ENCODE peak calls at places on chromosomes 2 and 18, in nine cellular contexts. O is ovary; J is testis; A is Peyer's patch; W is Panc1; G is thoracic aorta; Y is CD4-positive, alpha-beta memory T cell; I is GM23248; P is CD8-positive, alpha-beta T cell. Q is an unnamed sample. For H3K4me1 and H3K36me3, the result is how much of the 10 kb centered on the place peaks cover.

GRCh38 chr18:2921778-2922177 is 75.0 kb downstream of the EMILIN2 start:
- DNase-seq in I (no peak), J (peak), P (no peak), O (no peak), G (no peak), Y (no peak), W (no peak), A (no peak), Q (no peak)

GRCh38 chr2:18932864-18933263 is 343.5 kb upstream of the NT5C1B start:
- DNase-seq in J (no peak), P (no peak), G (no peak), O (no peak), Y (no peak), W (no peak), I (peak), A (no peak), Q (no peak)

GRCh38 chr2:72147303-72147970 is at the start of gene CYP26B1:
- DNase-seq in W (no peak), O (peak), A (peak), J (no peak), I (peak), G (no peak), P (no peak), Y (no peak), Q (no peak)

GRCh38 chr2:35821675-35822074 is 533.9 kb upstream of the CRIM1 start:
- DNase-seq in J (no peak), P (no peak), O (no peak), G (no peak), A (no peak), I (no peak), W (no peak), Y (no peak), Q (no peak)

GRCh38 chr2:19456695-19457094 is 98.3 kb upstream of the OSR1 start:
- DNase-seq in P (no peak), A (no peak), G (no peak), Y (no peak), J (no peak), W (no peak), I (no peak), O (no peak), Q (no peak)

GRCh38 chr18:35153609-35154273 is 87.1 kb upstream of the ZNF397 start:
- DNase-seq in W (no peak), P (no peak), J (no peak), A (no peak), Y (no peak), O (no peak), I (no peak), G (no peak), Q (no peak)

GRCh38 chr2:8607591-8607990 is 74.3 kb upstream of the ID2 start:
- DNase-seq in I (peak), A (no peak), Y (no peak), J (no peak), W (no peak), O (no peak), G (no peak), P (no peak), Q (no peak)

GRCh38 chr2:70767699-70768584 is at the start of gene ADD2:
- DNase-seq in I (peak), P (peak), O (no peak), G (no peak), W (no peak), J (peak), Y (no peak), A (no peak), Q (no peak)

GRCh38 chr18:71808576-71808975 is 735.6 kb downstream of the CBLN2 start:
- DNase-seq in G (no peak), I (no peak), A (no peak), J (no peak), P (no peak), O (no peak), Y (no peak), W (no peak), Q (no peak)

GRCh38 chr2:192049362-192049761 is 145.4 kb downstream of the TMEFF2 start:
- DNase-seq in J (no peak), W (no peak), G (no peak), O (no peak), A (no peak), P (no peak), Y (no peak), I (no peak), Q (no peak)

GRCh38 chr2:70620020-70620419 is 66.4 kb upstream of the TGFA start:
- DNase-seq in G (no peak), O (no peak), J (no peak), Y (no peak), P (no peak), I (no peak), W (no peak), A (no peak), Q (no peak)

GRCh38 chr2:235981629-235982028 is 186.6 kb downstream of the GBX2 start:
- DNase-seq in O (no peak), P (no peak), W (no peak), I (no peak), Y (no peak), J (no peak), A (no peak), G (no peak), Q (no peak)

GRCh38 chr2:102103992-102104871 is 38.3 kb upstream of the IL1R1 start:
- DNase-seq in G (peak), I (peak), Y (peak), A (no peak), P (peak), O (peak), W (no peak), J (peak), Q (no peak)

GRCh38 chr2:43317680-43318079 is 91.3 kb upstream of the ZFP36L2 start:
- DNase-seq in G (no peak), Y (no peak), P (no peak), J (no peak), I (no peak), A (no peak), W (no peak), O (no peak), Q (no peak)

GRCh38 chr2:138032334-138032733 is 68.1 kb downstream of the HNMT start:
- DNase-seq in G (no peak), Y (no peak), I (no peak), P (no peak), W (no peak), J (no peak), A (no peak), O (no peak), Q (no peak)

GRCh38 chr2:224997802-224998201 is 44.5 kb downstream of the DOCK10 start:
- DNase-seq in G (no peak), I (peak), O (no peak), J (no peak), Y (no peak), W (no peak), A (no peak), P (no peak), Q (no peak)

GRCh38 chr2:127101756-127102463 is 5.0 kb downstream of the BIN1 start:
- DNase-seq in I (no peak), W (no peak), A (peak), G (no peak), J (no peak), P (no peak), Y (no peak), O (no peak), Q (no peak)

GRCh38 chr18:53798516-53798915 is 426.0 kb downstream of the MBD2 start:
- DNase-seq in Y (no peak), W (no peak), A (no peak), J (no peak), I (peak), O (no peak), G (no peak), P (no peak), Q (no peak)

GRCh38 chr2:128623776-128624424 is 305.2 kb upstream of the HS6ST1 start:
- DNase-seq in P (no peak), W (no peak), I (peak), G (no peak), J (no peak), A (peak), Y (no peak), O (no peak), Q (no peak)

GRCh38 chr2:7325186-7325585 is 408.0 kb downstream of the RNF144A start:
- DNase-seq in J (no peak), P (no peak), O (no peak), A (no peak), Y (no peak), I (no peak), W (no peak), G (no peak), Q (no peak)

GRCh38 chr2:72914226-72915075 is 2.9 kb upstream of the EMX1 start:
- DNase-seq in A (no peak), W (no peak), Y (no peak), P (no peak), I (no peak), O (no peak), J (no peak), G (no peak), Q (no peak)

GRCh38 chr2:28567076-28567471 is 71.2 kb downstream of the PLB1 start:
- DNase-seq in W (no peak), I (no peak), A (no peak), J (peak), G (no peak), O (no peak), P (no peak), Y (no peak), Q (peak)

GRCh38 chr2:75195076-75195691 is 4.1 kb downstream of the TACR1 start:
- DNase-seq in G (no peak), O (no peak), A (no peak), Y (no peak), P (no peak), W (no peak), I (no peak), J (no peak), Q (no peak)

GRCh38 chr2:22397847-22398246 is 987.1 kb upstream of the KLHL29 start:
- DNase-seq in J (no peak), Y (no peak), G (no peak), P (no peak), O (no peak), A (no peak), W (no peak), I (no peak), Q (no peak)

GRCh38 chr18:68426731-68427315 is 288.1 kb downstream of the TMX3 start:
- DNase-seq in P (no peak), J (no peak), W (no peak), G (no peak), O (no peak), I (peak), A (no peak), Y (no peak), Q (no peak)

GRCh38 chr2:10410001-10410671 is 38.0 kb downstream of the ODC1 start:
- DNase-seq in A (no peak), Y (no peak), J (no peak), W (no peak), I (no peak), O (no peak), G (no peak), P (no peak), Q (no peak)

GRCh38 chr2:38620282-38620977 is 17.7 kb upstream of the HNRNPLL start:
- DNase-seq in W (no peak), O (no peak), J (no peak), I (peak), A (no peak), P (no peak), Y (no peak), G (no peak), Q (no peak)

GRCh38 chr2:64534363-64534762 is 10.2 kb downstream of the AFTPH start:
- DNase-seq in W (no peak), G (no peak), P (no peak), O (no peak), J (no peak), I (no peak), Y (no peak), A (no peak), Q (no peak)

GRCh38 chr2:64533882-64534281 is 9.8 kb downstream of the AFTPH start:
- DNase-seq in W (no peak), G (no peak), P (no peak), I (no peak), J (no peak), O (no peak), Y (no peak), A (no peak), Q (no peak)

GRCh38 chr2:64535024-64535423 is 10.9 kb downstream of the AFTPH start:
- DNase-seq in G (no peak), A (no peak), J (no peak), P (no peak), O (no peak), Y (no peak), W (no peak), I (no peak), Q (no peak)

GRCh38 chr2:64537991-64538390 is 13.9 kb downstream of the AFTPH start:
- DNase-seq in A (no peak), I (peak), W (no peak), Y (no peak), P (no peak), O (no peak), J (no peak), G (no peak), Q (no peak)

DNA sequence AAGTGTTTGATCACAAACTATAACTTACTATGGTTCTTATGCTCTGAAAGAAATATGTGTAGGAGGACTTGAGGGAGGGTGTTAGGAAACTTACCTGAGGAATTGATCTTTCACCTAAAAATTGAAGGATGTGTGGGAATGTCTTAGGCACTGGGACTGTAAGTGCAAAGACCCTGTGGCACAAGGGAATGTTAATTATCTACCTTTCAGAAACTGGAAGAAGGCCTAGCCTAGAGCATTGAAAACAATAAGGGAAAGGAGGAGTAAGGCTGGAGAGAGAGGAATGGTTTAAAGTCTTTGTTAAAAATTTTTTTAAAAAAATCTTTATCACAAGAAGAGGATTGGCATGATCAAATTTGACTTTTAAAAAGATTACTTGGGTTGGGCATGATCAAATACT is 7.9 kb downstream of the AFTPH start:
- DNase-seq in W (no peak), O (no peak), A (no peak), I (no peak), J (no peak), Y (no peak), G (no peak), P (no peak), Q (no peak)
- H3K4me1 ChIP-seq in W (under half), O (under half), A (under half), I (under half), J (under half), Y (half or more), G (under half), P (under half), Q (under half)

GRCh38 chr2:143471550-143471949 is 342.3 kb downstream of the ARHGAP15 start:
- DNase-seq in I (no peak), O (no peak), A (no peak), Y (no peak), P (no peak), W (no peak), G (no peak), J (no peak), Q (no peak)
- H3K4me3 ChIP-seq in I (no peak), O (no peak), A (no peak), Y (no peak), P (no peak), W (no peak), G (no peak), J (no peak), Q (no peak)

GRCh38 chr2:237739101-237739500 is 59.5 kb upstream of the RBM44 start:
- DNase-seq in W (no peak), Y (no peak), J (peak), I (no peak), O (no peak), P (no peak), G (peak), A (no peak), Q (no peak)

GRCh38 chr2:237736783-237737182 is 61.8 kb upstream of the RBM44 start:
- DNase-seq in P (no peak), W (no peak), A (no peak), I (no peak), O (no peak), G (no peak), Y (no peak), J (no peak), Q (no peak)

GRCh38 chr2:237735762-237736161 is 62.8 kb upstream of the RBM44 start:
- DNase-seq in W (no peak), G (no peak), P (no peak), Y (no peak), A (no peak), O (no peak), I (no peak), J (no peak), Q (no peak)

GRCh38 chr2:237737196-237737865 is 61.2 kb upstream of the RBM44 start:
- DNase-seq in O (no peak), J (no peak), P (no peak), Y (no peak), W (no peak), I (no peak), G (no peak), A (no peak), Q (no peak)

GRCh38 chr2:237738255-237738654 is 60.3 kb upstream of the RBM44 start:
- DNase-seq in A (no peak), W (no peak), G (no peak), J (no peak), P (no peak), I (no peak), O (no peak), Y (no peak), Q (no peak)
- H3K36me3 ChIP-seq in A (under half), W (under half), G (under half), J (under half), P (under half), I (under half), O (under half), Y (under half), Q (under half)

GRCh38 chr18:58534535-58535301 is 94.2 kb downstream of the ALPK2 start:
- DNase-seq in I (no peak), W (no peak), A (no peak), G (no peak), O (no peak), Y (no peak), P (no peak), J (no peak), Q (no peak)
- H3K4me1 ChIP-seq in I (under half), W (under half), A (under half), G (under half), O (under half), Y (under half), P (under half), J (under half), Q (under half)

DNA sequence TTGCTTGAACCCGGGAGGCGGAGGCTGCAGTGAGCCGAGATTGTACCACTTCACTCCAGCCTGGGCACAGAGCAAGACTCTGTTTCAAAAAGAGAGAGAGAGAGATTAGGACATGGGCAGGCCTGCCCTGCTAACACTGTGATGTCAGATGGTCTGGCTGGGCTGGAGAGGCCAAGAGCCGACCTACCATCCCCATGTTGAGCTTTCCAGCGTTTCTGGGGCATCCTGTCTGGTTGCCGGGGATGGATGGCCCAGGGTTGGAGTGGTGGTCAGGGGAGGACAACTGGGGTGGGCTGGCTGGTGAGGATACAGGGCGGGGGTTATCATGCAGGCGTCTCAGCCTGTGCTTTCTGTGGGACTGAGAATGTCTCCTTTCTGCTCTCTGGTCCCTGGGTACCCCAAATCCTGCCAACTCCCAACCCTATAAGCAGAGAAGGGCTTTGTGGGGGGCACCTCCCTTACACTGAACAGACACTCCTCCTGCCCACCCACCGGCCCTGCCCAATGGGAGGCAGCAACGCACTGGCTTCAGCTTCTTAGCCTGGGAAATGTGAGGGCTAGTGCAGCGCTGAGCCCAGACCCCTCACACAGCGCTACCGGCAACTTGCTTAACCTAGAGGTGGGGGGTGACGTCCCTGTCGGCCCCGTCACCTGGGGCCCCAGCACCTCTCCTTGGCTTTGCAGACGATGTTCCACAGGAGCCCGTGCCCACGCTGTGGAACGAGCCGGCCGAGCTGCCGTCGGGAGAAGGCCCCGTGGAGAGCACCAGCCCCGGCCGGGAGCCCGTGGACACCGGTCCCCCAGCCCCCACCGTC is 5.4 kb downstream of the SNORC start:
- DNase-seq in P (no peak), G (no peak), W (no peak), Y (no peak), O (peak), I (no peak), J (peak), A (no peak), Q (no peak)
- H3K4me3 ChIP-seq in P (no peak), G (peak), W (peak), Y (no peak), O (peak), I (no peak), J (peak), A (peak), Q (no peak)

GRCh38 chr2:239178484-239178883 is 222.3 kb downstream of the HDAC4 start:
- DNase-seq in A (peak), I (no peak), W (no peak), P (no peak), G (no peak), O (peak), Y (no peak), J (no peak), Q (no peak)
- H3K36me3 ChIP-seq in A (half or more), I (under half), W (under half), P (under half), G (under half), O (under half), Y (under half), J (under half), Q (under half)

DNA sequence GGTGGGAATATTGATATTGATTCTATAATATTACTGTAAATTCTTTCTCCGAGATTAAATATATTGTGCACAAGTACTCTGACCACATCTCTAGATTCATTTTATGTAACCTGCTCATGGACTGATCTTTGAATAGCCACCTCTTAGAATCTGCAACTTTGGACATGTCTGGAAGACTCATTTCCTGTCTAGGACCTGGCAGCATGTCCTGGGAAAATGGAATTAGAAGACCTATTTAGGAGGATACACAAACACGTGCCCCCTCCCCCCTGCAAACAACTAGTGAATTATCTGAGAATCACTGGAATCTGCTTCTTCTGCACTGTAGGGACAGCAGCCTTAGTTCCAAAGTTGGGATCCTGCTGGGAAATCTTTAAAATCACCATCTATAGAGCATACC is 94.1 kb downstream of the UBE2E3 start:
- DNase-seq in A (no peak), Y (no peak), I (peak), P (no peak), J (no peak), O (no peak), G (no peak), W (no peak), Q (no peak)
- H3K4me1 ChIP-seq in A (under half), Y (under half), I (under half), P (under half), J (under half), O (under half), G (under half), W (under half), Q (under half)